ENCODE peak calls at places on chromosomes 6 and 20, in seven cellular contexts. E is thyroid gland, R is heart right ventricle, Z is transverse colon, K is A549, C is PC-3, T is IMR-90. X is an unnamed sample.

GRCh38 chr6:33697845-33698244 is 13.7 kb downstream of the UQCC2 start:
- DNase-seq in E (no peak), R (no peak), Z (no peak), K (no peak), C (no peak), T (no peak), X (no peak)

GRCh38 chr20:54356726-54357235 is 118.6 kb upstream of the DOK5 start:
- DNase-seq in E (no peak), R (no peak), Z (no peak), K (no peak), C (no peak), T (no peak), X (no peak)

GRCh38 chr20:44109951-44110361 is 77.0 kb downstream of the JPH2 start:
- DNase-seq in E (no peak), R (no peak), Z (no peak), K (no peak), C (no peak), T (no peak), X (no peak)

GRCh38 chr20:57395111-57395959 is 4.1 kb downstream of the RBM38 start:
- DNase-seq in E (peak; percentile 16), R (peak; percentile 82), Z (peak; percentile 38), K (no peak), C (no peak), T (peak; percentile 53), X (peak; percentile 51)

GRCh38 chr6:119066426-119067001 is 11.9 kb downstream of the FAM184A start:
- DNase-seq in E (no peak), R (no peak), Z (no peak), K (no peak), C (no peak), T (no peak), X (no peak)

GRCh38 chr20:43985608-43986316 is 71.1 kb downstream of the TOX2 start:
- DNase-seq in E (no peak), R (no peak), Z (peak; percentile 38), K (no peak), C (no peak), T (no peak), X (no peak)

GRCh38 chr6:13870185-13870584 is 54.6 kb upstream of the RNF182 start:
- DNase-seq in E (no peak), R (no peak), Z (no peak), K (no peak), C (no peak), T (no peak), X (no peak)

GRCh38 chr6:134182528-134182927 is 130.1 kb upstream of the SLC2A12 start:
- DNase-seq in E (no peak), R (no peak), Z (no peak), K (no peak), C (no peak), T (no peak), X (no peak)

GRCh38 chr20:45044084-45044573 is 56.8 kb downstream of the KCNS1 start:
- DNase-seq in E (peak; percentile 19), R (peak; percentile 35), Z (peak; percentile 15), K (peak; percentile 39), C (peak; percentile 90), T (peak; percentile 86), X (peak; percentile 60)

GRCh38 chr6:7922596-7922995 is 12.0 kb upstream of the TXNDC5 start:
- DNase-seq in E (no peak), R (no peak), Z (no peak), K (no peak), C (peak; percentile 32), T (peak; percentile 37), X (no peak)

GRCh38 chr20:51128198-51128597 is 105.3 kb upstream of the KCNG1 start:
- DNase-seq in E (no peak), R (no peak), Z (no peak), K (no peak), C (peak; percentile 95), T (peak; percentile 97), X (no peak)

GRCh38 chr20:62066339-62066982 is 780 bp upstream of the TAF4 start:
- DNase-seq in E (peak; percentile 73), R (peak; percentile 34), Z (peak; percentile 67), K (peak; percentile 61), C (peak; percentile 54), T (no peak), X (peak; percentile 79)

GRCh38 chr6:117352466-117353081 is 73.2 kb downstream of the ROS1 start:
- DNase-seq in E (no peak), R (no peak), Z (no peak), K (peak; percentile 13), C (peak; percentile 68), T (peak; percentile 16), X (no peak)

GRCh38 chr6:32244270-32244669 is 20.4 kb upstream of the NOTCH4 start:
- DNase-seq in E (peak; percentile 12), R (no peak), Z (peak; percentile 19), K (no peak), C (no peak), T (no peak), X (no peak)

GRCh38 chr6:13508711-13509705 is 21.6 kb upstream of the GFOD1 start:
- DNase-seq in E (no peak), R (no peak), Z (no peak), K (no peak), C (peak; percentile 56), T (peak; percentile 44), X (no peak)

GRCh38 chr6:140071601-140072062 is 697.2 kb upstream of the CITED2 start:
- DNase-seq in E (no peak), R (no peak), Z (no peak), K (no peak), C (peak; percentile 62), T (peak; percentile 79), X (no peak)

GRCh38 chr20:32320305-32320704 is 37.8 kb upstream of the ASXL1 start:
- DNase-seq in E (no peak), R (no peak), Z (no peak), K (no peak), C (no peak), T (no peak), X (no peak)

GRCh38 chr6:39980839-39981580 is 46.7 kb upstream of the MOCS1 start:
- DNase-seq in E (peak; percentile 20), R (peak; percentile 47), Z (peak; percentile 20), K (peak; percentile 33), C (peak; percentile 50), T (peak; percentile 57), X (peak; percentile 19)

GRCh38 chr6:21599074-21599639 is 5.6 kb downstream of the SOX4 start:
- DNase-seq in E (no peak), R (no peak), Z (no peak), K (no peak), C (no peak), T (no peak), X (no peak)

GRCh38 chr20:33450867-33451266 is 7.3 kb upstream of the SNTA1 start:
- DNase-seq in E (no peak), R (no peak), Z (no peak), K (no peak), C (peak; percentile 74), T (peak; percentile 40), X (no peak)

GRCh38 chr6:56949925-56950495 is 4.9 kb upstream of the BEND6 start:
- DNase-seq in E (no peak), R (no peak), Z (no peak), K (no peak), C (no peak), T (peak; percentile 58), X (no peak)

GRCh38 chr6:10583509-10583908 is 62.4 kb downstream of the GCNT2 start:
- DNase-seq in E (no peak), R (no peak), Z (no peak), K (no peak), C (no peak), T (no peak), X (no peak)

DNA sequence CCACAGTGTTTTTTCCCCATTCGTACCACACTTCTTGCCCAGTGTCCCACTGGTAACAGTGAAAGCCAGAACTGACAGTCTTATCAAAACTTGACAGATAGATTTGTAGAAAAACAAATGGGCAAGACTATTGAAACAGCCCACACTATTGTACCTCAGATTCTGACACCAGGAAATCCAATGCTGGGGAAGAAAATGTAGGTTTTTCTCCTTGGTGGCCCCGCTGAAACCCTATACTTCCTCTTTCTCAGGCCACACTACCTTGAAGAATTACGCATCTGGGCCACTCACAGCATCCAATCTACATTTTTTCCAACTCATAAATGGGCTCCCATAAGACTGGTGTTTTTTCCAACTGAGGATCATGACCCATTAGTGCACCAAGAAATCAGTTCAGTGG is 90.9 kb upstream of the HDDC2 start:
- DNase-seq in E (no peak), R (no peak), Z (no peak), K (no peak), C (no peak), T (no peak), X (no peak)
- H3K27ac ChIP-seq in E (no peak overlapping the region), R (no peak overlapping the region), Z (no peak overlapping the region), K (no peak overlapping the region), C (no peak overlapping the region), T (no peak overlapping the region), X (no peak overlapping the region)

GRCh38 chr6:35091353-35092083 is 49.6 kb downstream of the TCP11 start:
- DNase-seq in E (no peak), R (no peak), Z (no peak), K (no peak), C (no peak), T (peak; percentile 55), X (no peak)
- H3K4me1 ChIP-seq in E (peaks cover 7% of the 10 kb centered on the region), R (peaks cover 39% of the 10 kb centered on the region), Z (peaks cover 4% of the 10 kb centered on the region), K (peaks cover 17% of the 10 kb centered on the region), C (peaks cover 9% of the 10 kb centered on the region), T (peaks cover 38% of the 10 kb centered on the region), X (peaks cover 27% of the 10 kb centered on the region)

GRCh38 chr6:170139531-170139930 is 151.3 kb downstream of the DLL1 start:
- DNase-seq in E (no peak), R (no peak), Z (no peak), K (no peak), C (no peak), T (no peak), X (no peak)
- H3K9me3 ChIP-seq in E (no peaks in the 10 kb centered on the region), R (no peaks in the 10 kb centered on the region), Z (peaks cover 6% of the 10 kb centered on the region), K (no peaks in the 10 kb centered on the region), C (no peaks in the 10 kb centered on the region), T (peaks cover 45% of the 10 kb centered on the region), X (no peaks in the 10 kb centered on the region)

GRCh38 chr20:47257256-47257655 is 99.2 kb downstream of the ZMYND8 start:
- DNase-seq in E (no peak), R (no peak), Z (no peak), K (no peak), C (no peak), T (no peak), X (no peak)
- H3K27ac ChIP-seq in E (no peak overlapping the region), R (no peak overlapping the region), Z (peak overlapping the region; percentile 46), K (no peak overlapping the region), C (no peak overlapping the region), T (peak overlapping the region; percentile 78), X (no peak overlapping the region)

GRCh38 chr6:102127253-102127652 is 733.7 kb downstream of the GRIK2 start:
- DNase-seq in E (no peak), R (no peak), Z (no peak), K (no peak), C (no peak), T (no peak), X (no peak)
- H3K4me1 ChIP-seq in E (no peaks in the 10 kb centered on the region), R (no peaks in the 10 kb centered on the region), Z (no peaks in the 10 kb centered on the region), K (no peaks in the 10 kb centered on the region), C (no peaks in the 10 kb centered on the region), T (no peaks in the 10 kb centered on the region), X (no peaks in the 10 kb centered on the region)